ENCODE peak calls at places on chromosomes 12 and 14, in four cellular contexts. Q, O, I and N are unnamed samples.

GRCh38 chr14:35215110-35215872 is 76.9 kb upstream of the PSMA6 start:
- DNase-seq in I (no peak), Q (peak; percentile 38), O (peak; percentile 57), N (no peak)

GRCh38 chr12:121142171-121142950 is 9.7 kb downstream of the P2RX7 start:
- DNase-seq in O (no peak), I (no peak), Q (no peak), N (no peak)

GRCh38 chr12:127642208-127642607 is 624.8 kb upstream of the TMEM132C start:
- DNase-seq in I (no peak), O (no peak), Q (no peak), N (peak; percentile 5)

GRCh38 chr12:39912211-39912980 is 193.5 kb downstream of the SLC2A13 start:
- DNase-seq in I (no peak), O (peak; percentile 18), Q (no peak), N (no peak)

GRCh38 chr12:84070311-84070710 is 842.3 kb downstream of the SLC6A15 start:
- DNase-seq in I (no peak), O (no peak), Q (no peak), N (no peak)

GRCh38 chr12:103673487-103673886 is 86.4 kb downstream of the STAB2 start:
- DNase-seq in I (no peak), Q (no peak), O (no peak), N (no peak)

GRCh38 chr14:55942101-55942645 is 176.0 kb upstream of the PELI2 start:
- DNase-seq in I (no peak), O (no peak), Q (no peak), N (no peak)

GRCh38 chr12:113818833-113819232 is 147.3 kb downstream of the RBM19 start:
- DNase-seq in Q (no peak), O (peak; percentile 27), I (no peak), N (peak; percentile 50)

GRCh38 chr14:104194016-104194415 is 55.6 kb downstream of the KIF26A start:
- DNase-seq in I (no peak), O (no peak), Q (no peak), N (no peak)

GRCh38 chr14:51547260-51547659 is 104.5 kb upstream of the FRMD6 start:
- DNase-seq in I (no peak), O (no peak), Q (peak; percentile 68), N (no peak)

GRCh38 chr14:59511916-59512530 is 27.7 kb downstream of the JKAMP start:
- DNase-seq in O (no peak), I (no peak), Q (no peak), N (no peak)

GRCh38 chr12:114692558-114693531 is 8.9 kb upstream of the TBX3 start:
- DNase-seq in Q (no peak), O (no peak), I (no peak), N (no peak)

GRCh38 chr14:37870170-37870569 is 274.7 kb downstream of the TTC6 start:
- DNase-seq in O (no peak), Q (no peak), I (no peak), N (no peak)

GRCh38 chr14:75132374-75133086 is 5.7 kb upstream of the NEK9 start:
- DNase-seq in Q (peak; percentile 65), O (peak; percentile 69), I (peak; percentile 66), N (peak; percentile 22)

GRCh38 chr12:57529831-57530230 is 7.2 kb downstream of the MBD6 start:
- DNase-seq in I (no peak), Q (no peak), O (no peak), N (no peak)

GRCh38 chr14:105052110-105052458 is 13.1 kb downstream of the GPR132 start:
- DNase-seq in Q (no peak), O (no peak), I (no peak), N (no peak)

GRCh38 chr12:10672231-10672868 is 1.5 kb downstream of the STYK1 start:
- DNase-seq in I (no peak), O (no peak), Q (no peak), N (no peak)

GRCh38 chr14:76564471-76565119 is 188.7 kb downstream of the ESRRB start:
- DNase-seq in I (no peak), O (no peak), Q (peak; percentile 49), N (peak; percentile 11)

GRCh38 chr12:62912644-62913043 is 22.3 kb downstream of the PPM1H start:
- DNase-seq in Q (no peak), O (no peak), I (no peak), N (no peak)

GRCh38 chr14:24207104-24207543 is 1.6 kb downstream of the TSSK4 start:
- DNase-seq in Q (no peak), I (no peak), O (no peak), N (no peak)

GRCh38 chr14:50882932-50883826 is 11.3 kb downstream of the ABHD12B start:
- DNase-seq in I (no peak), O (no peak), Q (no peak), N (no peak)

GRCh38 chr12:121582583-121583333 is 1.9 kb upstream of the KDM2B start:
- DNase-seq in O (peak; percentile 86), Q (no peak), I (no peak), N (peak; percentile 28)

DNA sequence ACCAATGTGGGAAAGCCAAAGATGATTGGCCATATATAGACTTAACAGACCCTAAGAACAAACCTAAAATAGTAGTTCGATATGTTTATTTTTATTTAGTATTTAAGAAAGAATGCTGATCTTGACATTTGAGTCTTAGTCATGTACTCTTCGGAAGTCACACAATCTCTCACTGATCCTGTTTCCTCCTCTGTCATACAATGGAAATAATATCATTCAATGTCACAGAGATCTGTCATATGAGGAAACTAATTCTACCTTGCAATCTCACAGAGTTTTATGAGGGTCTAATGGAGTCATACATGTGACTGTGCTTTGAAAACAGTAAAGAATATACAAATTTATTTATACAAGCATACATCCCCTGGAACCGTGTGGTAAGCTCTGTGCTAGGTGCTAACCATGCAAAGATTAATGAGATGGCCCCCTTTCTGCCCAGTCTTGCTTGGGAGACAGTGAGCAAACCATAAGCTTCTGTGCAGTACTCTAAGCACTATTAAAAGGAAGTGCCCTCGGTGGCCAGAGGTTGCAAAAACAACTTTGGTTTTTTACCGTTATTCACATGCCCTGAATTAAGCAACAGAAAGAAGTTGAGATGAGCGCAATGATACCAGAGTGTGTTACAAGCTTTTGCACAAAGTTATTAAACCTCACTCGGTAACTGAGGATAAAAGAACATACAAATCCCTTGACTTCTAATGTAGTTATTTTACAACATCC is 1.7 kb upstream of the LIN7A start:
- DNase-seq in Q (no peak), I (no peak), O (peak; percentile 21), N (no peak)
- TF ChIP-seq REST in Q (no peak), I (no peak), O (no peak), N (no peak)

GRCh38 chr14:61750708-61751474 is 11.3 kb upstream of the SNAPC1 start:
- DNase-seq in Q (peak; percentile 70), I (peak; percentile 83), O (no peak), N (peak; percentile 80)

GRCh38 chr14:61753631-61754030 is 8.6 kb upstream of the SNAPC1 start:
- DNase-seq in Q (no peak), I (no peak), O (peak; percentile 12), N (no peak)

GRCh38 chr14:61751475-61751989 is 10.7 kb upstream of the SNAPC1 start:
- DNase-seq in Q (no peak), I (no peak), O (no peak), N (no peak)

GRCh38 chr14:61754627-61755381 is 7.4 kb upstream of the SNAPC1 start:
- DNase-seq in O (no peak), Q (no peak), I (no peak), N (no peak)

DNA sequence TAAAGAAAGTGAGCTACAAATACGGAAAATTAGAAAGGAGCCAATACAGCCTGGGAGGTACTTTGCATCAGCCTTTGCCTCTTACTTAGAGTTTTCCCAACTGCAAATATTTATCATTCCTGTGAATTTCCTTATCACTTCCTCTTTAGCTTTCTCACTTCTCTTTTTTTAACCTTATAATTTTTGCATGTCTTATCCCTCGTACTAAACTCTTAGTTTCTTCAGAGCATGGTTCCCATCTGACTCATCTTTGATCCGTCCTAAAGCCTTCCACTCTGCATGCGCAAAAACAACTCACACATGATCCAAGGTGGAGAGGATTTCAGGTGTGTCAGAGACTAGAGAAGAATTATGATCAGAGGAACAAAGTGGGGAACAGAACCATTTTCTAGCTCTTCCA is 9.6 kb upstream of the SNAPC1 start:
- DNase-seq in I (peak; percentile 60), O (no peak), Q (no peak), N (no peak)
- TF ChIP-seq ZBTB33 in I (no peak), O (no peak), Q (no peak), N (no peak)

GRCh38 chr14:81416233-81416927 is 16.3 kb upstream of the STON2 start:
- DNase-seq in I (no peak), Q (no peak), O (no peak), N (no peak)
- TF ChIP-seq ZNF274 in I (no peak), Q (no peak), O (no peak), N (no peak)

GRCh38 chr12:120118710-120119097 is 2.2 kb upstream of the RAB35 start:
- DNase-seq in Q (no peak), O (peak; percentile 52), I (no peak), N (no peak)

GRCh38 chr12:120117961-120118709 is 1.6 kb upstream of the RAB35 start:
- DNase-seq in Q (no peak), I (no peak), O (peak; percentile 45), N (peak; percentile 56)

GRCh38 chr12:120116443-120116791 is at the start of gene RAB35:
- DNase-seq in Q (no peak), I (no peak), O (no peak), N (no peak)

GRCh38 chr12:120115692-120116442 is 686 bp downstream of the RAB35 start:
- DNase-seq in O (peak; percentile 41), I (no peak), Q (peak; percentile 41), N (peak; percentile 76)

GRCh38 chr12:120116792-120117651 is 469 bp upstream of the RAB35 start:
- DNase-seq in O (peak; percentile 86), I (no peak), Q (peak; percentile 67), N (peak; percentile 100)
- TF ChIP-seq REST in O (no peak), I (no peak), Q (no peak), N (no peak)

DNA sequence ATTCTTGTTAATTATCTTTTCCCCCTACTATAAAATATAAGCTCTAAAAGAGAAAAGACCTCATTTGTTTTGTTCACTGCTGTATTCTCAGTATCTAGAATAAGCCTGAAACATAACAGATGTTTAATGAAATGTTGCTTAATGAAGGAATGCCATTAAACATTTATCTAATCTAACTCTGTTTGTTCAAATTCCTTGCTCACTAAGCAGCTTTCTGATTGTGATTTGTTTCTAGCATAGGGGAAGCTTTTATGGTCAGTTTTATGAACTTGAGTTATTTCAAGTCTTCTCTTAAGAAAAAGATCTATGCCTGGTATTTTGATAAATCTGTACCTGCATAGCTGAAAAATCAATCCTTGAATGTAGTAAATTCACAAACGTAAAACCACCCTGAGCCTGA is 308.6 kb downstream of the CCDC91 start:
- DNase-seq in O (no peak), Q (no peak), I (no peak), N (no peak)
- TF ChIP-seq ZBTB33 in O (no peak), Q (no peak), I (no peak), N (no peak)

GRCh38 chr14:33184587-33184986 is 245.9 kb downstream of the NPAS3 start:
- DNase-seq in I (no peak), O (no peak), Q (no peak), N (peak; percentile 1)
- TF ChIP-seq ZNF274 in I (no peak), O (no peak), Q (no peak), N (no peak)